ENCODE peak calls at places on chromosomes 2 and 18, in nine cellular contexts. C is choroid plexus epithelial cell, G is hepatocyte, A is heart right ventricle, V is colonic mucosa, S is transverse colon, F is endodermal cell, B is A549, E is AG09309. Z is an unnamed sample.

GRCh38 chr2:239684271-239684670 is 283.5 kb upstream of the HDAC4 start:
- DNase-seq in C (no peak), G (no peak), A (no peak), V (no peak), S (no peak), F (peak; percentile 12), B (no peak), E (no peak), Z (no peak)

GRCh38 chr18:49486617-49486958 is 446 bp downstream of the C18orf32 start:
- DNase-seq in C (peak; percentile 31), G (no peak), A (no peak), V (no peak), S (no peak), F (no peak), B (no peak), E (no peak), Z (no peak)

GRCh38 chr2:217667545-217667944 is 335.2 kb downstream of the TNS1 start:
- DNase-seq in C (no peak), G (no peak), A (peak; percentile 49), V (no peak), S (no peak), F (no peak), B (no peak), E (no peak), Z (no peak)

GRCh38 chr2:201680743-201681142 is 17.7 kb downstream of the MPP4 start:
- DNase-seq in C (peak; percentile 26), G (no peak), A (no peak), V (peak; percentile 22), S (no peak), F (peak; percentile 90), B (peak; percentile 48), E (no peak), Z (no peak)

GRCh38 chr2:236998250-236998649 is 87.4 kb upstream of the COPS8 start:
- DNase-seq in C (peak; percentile 28), G (no peak), A (no peak), V (no peak), S (no peak), F (no peak), B (peak; percentile 38), E (no peak), Z (no peak)

GRCh38 chr18:62802523-62802922 is 87.2 kb downstream of the PHLPP1 start:
- DNase-seq in C (peak; percentile 55), G (no peak), A (no peak), V (no peak), S (no peak), F (no peak), B (no peak), E (no peak), Z (no peak)

GRCh38 chr2:154696771-154697170 is 1.7 kb upstream of the KCNJ3 start:
- DNase-seq in C (no peak), G (no peak), A (no peak), V (no peak), S (no peak), F (no peak), B (no peak), E (no peak), Z (no peak)

GRCh38 chr18:59954241-59954640 is 54.4 kb downstream of the PMAIP1 start:
- DNase-seq in C (no peak), G (no peak), A (no peak), V (no peak), S (no peak), F (no peak), B (no peak), E (no peak), Z (no peak)

GRCh38 chr18:13070460-13070859 is 79.3 kb downstream of the CEP192 start:
- DNase-seq in C (peak; percentile 55), G (peak; percentile 29), A (peak; percentile 9), V (no peak), S (no peak), F (no peak), B (no peak), E (no peak), Z (peak; percentile 25)

GRCh38 chr18:76521367-76521766 is 26.3 kb upstream of the ZNF516 start:
- DNase-seq in C (no peak), G (no peak), A (no peak), V (no peak), S (no peak), F (no peak), B (no peak), E (no peak), Z (no peak)
- H3K4me3 ChIP-seq in C (no peak overlapping the region), G (no peak overlapping the region), A (no peak overlapping the region), V (no peak overlapping the region), S (no peak overlapping the region), F (no peak overlapping the region), B (no peak overlapping the region), E (no peak overlapping the region), Z (no peak overlapping the region)

GRCh38 chr2:232981767-232982360 is 31.2 kb downstream of the NGEF start:
- DNase-seq in C (no peak), G (no peak), A (no peak), V (peak; percentile 24), S (no peak), F (peak; percentile 49), B (no peak), E (no peak), Z (no peak)

GRCh38 chr2:232979871-232980461 is 33.1 kb downstream of the NGEF start:
- DNase-seq in C (peak; percentile 56), G (no peak), A (no peak), V (peak; percentile 76), S (peak; percentile 67), F (peak; percentile 57), B (peak; percentile 88), E (peak; percentile 25), Z (no peak)

GRCh38 chr2:232981356-232981755 is 31.7 kb downstream of the NGEF start:
- DNase-seq in C (no peak), G (no peak), A (no peak), V (peak; percentile 90), S (peak; percentile 87), F (peak; percentile 44), B (no peak), E (no peak), Z (no peak)

GRCh38 chr2:232982926-232983668 is 30.0 kb downstream of the NGEF start:
- DNase-seq in C (no peak), G (no peak), A (no peak), V (peak; percentile 13), S (no peak), F (peak; percentile 83), B (no peak), E (no peak), Z (no peak)

GRCh38 chr2:232980683-232981082 is 32.4 kb downstream of the NGEF start:
- DNase-seq in C (no peak), G (no peak), A (no peak), V (peak; percentile 26), S (no peak), F (peak; percentile 51), B (peak; percentile 17), E (no peak), Z (no peak)
- TF ChIP-seq CTCF in C (no peak), G (no peak), A (no peak), V (no peak), S (no peak), F (no peak), B (no peak), E (no peak), Z (no peak)

DNA sequence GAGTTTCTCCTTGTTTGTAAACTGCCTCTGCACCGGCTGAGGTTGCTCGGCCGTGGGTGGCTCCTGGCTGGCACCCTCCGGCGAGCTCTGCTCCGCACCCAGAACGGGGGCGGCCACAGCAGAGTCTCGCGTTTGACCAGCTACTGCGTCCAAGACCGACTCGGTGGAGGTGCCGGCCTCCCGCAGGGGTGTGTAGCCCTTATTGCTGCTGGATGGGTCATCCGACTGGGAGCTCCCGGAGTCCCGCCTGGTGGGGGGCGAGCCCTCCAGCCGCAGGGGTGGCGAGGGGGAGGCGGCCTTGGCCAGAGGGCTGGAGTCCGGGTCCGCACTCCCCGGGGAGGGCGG is 5.1 kb downstream of the TMEM200C start:
- DNase-seq in C (no peak), G (no peak), A (no peak), V (no peak), S (no peak), F (peak; percentile 82), B (no peak), E (no peak), Z (no peak)
- H3K4me3 ChIP-seq in C (no peak overlapping the region), G (no peak overlapping the region), A (peak overlapping the region; percentile 49), V (peak overlapping the region; percentile 35), S (peak overlapping the region; percentile 66), F (no peak overlapping the region), B (peak overlapping the region; percentile 34), E (no peak overlapping the region), Z (peak overlapping the region; percentile 69)

GRCh38 chr2:218892693-218893348 is 12.2 kb downstream of the WNT10A start:
- DNase-seq in C (peak; percentile 37), G (peak; percentile 85), A (no peak), V (peak; percentile 79), S (peak; percentile 86), F (peak; percentile 90), B (peak; percentile 64), E (no peak), Z (peak; percentile 62)
- TF ChIP-seq CTCF in C (peak; percentile 47), G (peak; percentile 43), A (peak; percentile 32), V (peak; percentile 22), S (peak; percentile 28), F (peak; percentile 77), B (peak; percentile 66), E (peak; percentile 36), Z (peak; percentile 38)

GRCh38 chr2:203340791-203341487 is 12.7 kb downstream of the ABI2 start:
- DNase-seq in C (peak; percentile 82), G (no peak), A (no peak), V (no peak), S (no peak), F (no peak), B (peak; percentile 78), E (peak; percentile 55), Z (no peak)
- H3K4me3 ChIP-seq in C (no peak overlapping the region), G (no peak overlapping the region), A (no peak overlapping the region), V (no peak overlapping the region), S (no peak overlapping the region), F (no peak overlapping the region), B (peak overlapping the region; percentile 10), E (no peak overlapping the region), Z (no peak overlapping the region)

Z was measured in left ventricle myocardium inferior.